ENCODE peak calls at places on chromosomes 6 and 20, in five cellular contexts. Q is NCI-H1694 treated with DMSO at 0.1 percent for 48 hours, M is hepatocyte, B is neural crest cell, Y is T-cell. L is an unnamed sample.

GRCh38 chr20:29123861-29124260 is 2133.6 kb upstream of the DEFB115 start:
- DNase-seq in Q (no peak), Y (no peak), B (no peak), M (no peak), L (no peak)

GRCh38 chr6:104958720-104959452 is 2.0 kb downstream of the LIN28B start:
- DNase-seq in Q (no peak), Y (no peak), M (peak; percentile 40), B (no peak), L (peak; percentile 23)

GRCh38 chr6:66200390-66200789 is 493.4 kb upstream of the EYS start:
- DNase-seq in M (no peak), Q (no peak), B (no peak), Y (no peak), L (no peak)

GRCh38 chr6:167401525-167402194 is 76.8 kb downstream of the TTLL2 start:
- DNase-seq in B (no peak), M (peak; percentile 64), Y (no peak), Q (no peak), L (no peak)

GRCh38 chr6:170561550-170561949 is 7.4 kb downstream of the TBP start:
- DNase-seq in M (no peak), Y (no peak), B (no peak), Q (no peak), L (no peak)

GRCh38 chr20:17806739-17807441 is 107.1 kb downstream of the BANF2 start:
- DNase-seq in Y (no peak), M (peak; percentile 72), B (no peak), Q (no peak), L (peak; percentile 85)

GRCh38 chr6:11085758-11086435 is 7.7 kb upstream of the SMIM13 start:
- DNase-seq in M (no peak), B (no peak), Q (no peak), Y (no peak), L (no peak)

GRCh38 chr6:89930789-89931188 is 36.5 kb downstream of the GJA10 start:
- DNase-seq in M (no peak), B (no peak), Y (no peak), Q (no peak), L (no peak)

GRCh38 chr20:3166913-3167342 is 6.4 kb downstream of the LZTS3 start:
- DNase-seq in B (no peak), Q (no peak), Y (no peak), M (no peak), L (no peak)

GRCh38 chr20:10433014-10433622 is 904 bp downstream of the MKKS start:
- DNase-seq in B (no peak), Y (no peak), M (no peak), Q (no peak), L (no peak)

GRCh38 chr6:148720371-148720770 is 26.5 kb upstream of the UST start:
- DNase-seq in Q (no peak), M (peak; percentile 10), B (no peak), Y (no peak), L (no peak)

GRCh38 chr6:165846123-165846966 is 183.3 kb upstream of the PDE10A start:
- DNase-seq in Y (no peak), M (no peak), Q (no peak), B (no peak), L (no peak)

GRCh38 chr20:35279533-35280174 is 1.7 kb upstream of the MMP24OS start:
- DNase-seq in B (no peak), Y (no peak), M (no peak), Q (no peak), L (no peak)

GRCh38 chr6:166633732-166634535 is 6.9 kb upstream of the RPS6KA2 start:
- DNase-seq in B (no peak), M (no peak), Y (no peak), Q (no peak), L (no peak)

L was measured in G401.